ENCODE peak calls at places on chromosomes 5 and 9, in eight cellular contexts. D is aorta; G is esophagus squamous epithelium; N is tibial nerve; W is GM23248; K is CD8-positive, alpha-beta memory T cell; V is breast epithelium; B is thyroid gland. Q is an unnamed sample. For H3K4me1, the result is how much of the 10 kb centered on the place peaks cover.

GRCh38 chr9:36962721-36963120 is 71.3 kb downstream of the PAX5 start:
- DNase-seq in D (no peak), G (no peak), N (no peak), W (no peak), K (no peak), V (no peak), B (no peak), Q (no peak)

GRCh38 chr5:82473262-82473661 is 195.1 kb upstream of the RPS23 start:
- DNase-seq in D (no peak), G (no peak), N (no peak), W (no peak), K (no peak), V (no peak), B (no peak), Q (no peak)

GRCh38 chr9:93944011-93944410 is 11.1 kb downstream of the BARX1 start:
- DNase-seq in D (no peak), G (no peak), N (no peak), W (no peak), K (no peak), V (no peak), B (no peak), Q (no peak)

GRCh38 chr9:130932220-130933069 is 6.6 kb downstream of the FIBCD1 start:
- DNase-seq in D (no peak), G (no peak), N (no peak), W (peak), K (no peak), V (no peak), B (no peak), Q (no peak)

GRCh38 chr9:127689332-127690000 is 17.3 kb upstream of the CFAP157 start:
- DNase-seq in D (no peak), G (no peak), N (no peak), W (no peak), K (peak), V (no peak), B (no peak), Q (no peak)

GRCh38 chr5:108561416-108562204 is 179.7 kb upstream of the FBXL17 start:
- DNase-seq in D (no peak), G (no peak), N (no peak), W (peak), K (no peak), V (no peak), B (no peak), Q (no peak)

GRCh38 chr5:135106136-135106535 is 72.1 kb upstream of the PITX1 start:
- DNase-seq in D (no peak), G (no peak), N (no peak), W (no peak), K (no peak), V (no peak), B (no peak), Q (no peak)

GRCh38 chr9:132538071-132538470 is 44.3 kb upstream of the BARHL1 start:
- DNase-seq in D (no peak), G (no peak), N (no peak), W (no peak), K (no peak), V (no peak), B (no peak), Q (peak)

GRCh38 chr5:180558232-180558631 is 33.1 kb downstream of the SCGB3A1 start:
- DNase-seq in D (no peak), G (no peak), N (no peak), W (no peak), K (no peak), V (no peak), B (no peak), Q (no peak)

GRCh38 chr5:93673555-93673954 is 67.8 kb downstream of the POU5F2 start:
- DNase-seq in D (no peak), G (no peak), N (no peak), W (no peak), K (no peak), V (no peak), B (no peak), Q (no peak)

GRCh38 chr9:93677061-93677571 is 100.7 kb downstream of the PHF2 start:
- DNase-seq in D (peak), G (no peak), N (no peak), W (no peak), K (peak), V (peak), B (no peak), Q (peak)

GRCh38 chr9:22041329-22041728 is 32.2 kb upstream of the CDKN2B start:
- DNase-seq in D (no peak), G (no peak), N (no peak), W (peak), K (no peak), V (no peak), B (no peak), Q (no peak)

GRCh38 chr5:73997936-73998335 is 371.9 kb downstream of the ARHGEF28 start:
- DNase-seq in D (no peak), G (no peak), N (no peak), W (peak), K (no peak), V (no peak), B (no peak), Q (no peak)

GRCh38 chr9:21479152-21479702 is 2.9 kb downstream of the IFNE start:
- DNase-seq in D (no peak), G (no peak), N (no peak), W (peak), K (no peak), V (no peak), B (no peak), Q (no peak)

GRCh38 chr5:43400082-43400481 is 12.1 kb downstream of the CCL28 start:
- DNase-seq in D (no peak), G (no peak), N (no peak), W (peak), K (no peak), V (no peak), B (no peak), Q (no peak)

GRCh38 chr5:106092455-106092854 is 1578.3 kb downstream of the EFNA5 start:
- DNase-seq in D (no peak), G (no peak), N (no peak), W (no peak), K (no peak), V (no peak), B (no peak), Q (no peak)

GRCh38 chr9:128657344-128657704 is 677 bp upstream of the DYNC2I2 start:
- DNase-seq in D (no peak), G (no peak), N (no peak), W (no peak), K (no peak), V (no peak), B (no peak), Q (no peak)

GRCh38 chr5:73137575-73138530 is 17.5 kb downstream of the TMEM171 start:
- DNase-seq in D (no peak), G (no peak), N (no peak), W (no peak), K (no peak), V (no peak), B (no peak), Q (no peak)

GRCh38 chr5:6634788-6635430 is 1.7 kb downstream of the SRD5A1 start:
- DNase-seq in D (no peak), G (no peak), N (no peak), W (peak), K (no peak), V (no peak), B (no peak), Q (no peak)

GRCh38 chr5:122805481-122805880 is 30.6 kb downstream of the SNX2 start:
- DNase-seq in D (no peak), G (no peak), N (no peak), W (peak), K (no peak), V (no peak), B (no peak), Q (no peak)

GRCh38 chr5:40619406-40619805 is 60.3 kb upstream of the PTGER4 start:
- DNase-seq in D (no peak), G (no peak), N (no peak), W (no peak), K (no peak), V (no peak), B (no peak), Q (no peak)

GRCh38 chr5:73867344-73868335 is 241.6 kb downstream of the ARHGEF28 start:
- DNase-seq in D (no peak), G (no peak), N (no peak), W (peak), K (no peak), V (no peak), B (no peak), Q (no peak)

GRCh38 chr9:4973246-4973645 is 11.8 kb upstream of the JAK2 start:
- DNase-seq in D (no peak), G (no peak), N (no peak), W (peak), K (no peak), V (no peak), B (no peak), Q (no peak)

GRCh38 chr9:131714821-131715220 is 25.1 kb downstream of the RAPGEF1 start:
- DNase-seq in D (no peak), G (no peak), N (no peak), W (no peak), K (no peak), V (no peak), B (no peak), Q (no peak)

GRCh38 chr5:52709171-52709925 is 78.4 kb upstream of the ITGA1 start:
- DNase-seq in D (no peak), G (no peak), N (no peak), W (peak), K (no peak), V (no peak), B (no peak), Q (no peak)

GRCh38 chr5:93076096-93076495 is 504.9 kb downstream of the NR2F1-AS1 start:
- DNase-seq in D (no peak), G (no peak), N (no peak), W (peak), K (no peak), V (no peak), B (no peak), Q (no peak)

GRCh38 chr9:73714294-73714693 is 562.6 kb downstream of the ANXA1 start:
- DNase-seq in D (no peak), G (no peak), N (no peak), W (peak), K (no peak), V (no peak), B (no peak), Q (no peak)

GRCh38 chr5:150209020-150209635 is 19.3 kb downstream of the SLC6A7 start:
- DNase-seq in D (peak), G (no peak), N (no peak), W (peak), K (peak), V (no peak), B (peak), Q (peak)

GRCh38 chr5:142888469-142889085 is 118.4 kb downstream of the ARHGAP26 start:
- DNase-seq in D (no peak), G (no peak), N (no peak), W (peak), K (no peak), V (no peak), B (peak), Q (no peak)

DNA sequence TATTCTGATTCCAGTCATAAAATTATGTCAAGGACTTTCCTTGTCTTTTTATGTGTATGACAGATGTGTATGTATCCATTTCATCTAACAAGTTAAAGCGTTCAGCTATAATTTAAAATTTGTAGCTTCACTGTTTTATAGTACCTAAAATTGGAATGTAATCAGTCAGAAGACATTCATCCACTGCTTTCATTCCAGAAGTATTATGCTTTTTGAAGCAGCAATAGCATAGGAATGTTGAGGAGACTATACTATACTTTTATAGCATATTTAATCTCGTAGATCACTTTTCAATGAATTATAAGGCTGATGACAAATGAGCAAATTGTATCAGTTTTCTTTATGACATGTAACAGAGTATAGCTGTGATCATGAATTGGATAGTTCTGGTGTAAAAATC is 6.9 kb downstream of the PCDHGA12 start:
- DNase-seq in D (no peak), G (no peak), N (no peak), W (peak), K (no peak), V (no peak), B (no peak), Q (no peak)
- H3K4me3 ChIP-seq in D (no peak), G (no peak), N (no peak), W (peak), K (no peak), V (no peak), B (no peak), Q (no peak)

GRCh38 chr5:88824141-88824540 is 58.8 kb downstream of the MEF2C start:
- DNase-seq in D (no peak), G (no peak), N (no peak), W (no peak), K (no peak), V (no peak), B (no peak), Q (no peak)

GRCh38 chr5:88827997-88828396 is 55.0 kb downstream of the MEF2C start:
- DNase-seq in D (no peak), G (no peak), N (no peak), W (peak), K (no peak), V (no peak), B (no peak), Q (no peak)

GRCh38 chr5:88826959-88827585 is 55.9 kb downstream of the MEF2C start:
- DNase-seq in D (no peak), G (no peak), N (no peak), W (peak), K (no peak), V (no peak), B (no peak), Q (no peak)

GRCh38 chr5:88824892-88825781 is 57.8 kb downstream of the MEF2C start:
- DNase-seq in D (no peak), G (no peak), N (no peak), W (peak), K (no peak), V (no peak), B (no peak), Q (no peak)

GRCh38 chr5:88825782-88826110 is 57.2 kb downstream of the MEF2C start:
- DNase-seq in D (no peak), G (no peak), N (no peak), W (no peak), K (no peak), V (no peak), B (no peak), Q (no peak)
- H3K4me1 ChIP-seq in D (under half), G (under half), N (under half), W (half or more), K (under half), V (under half), B (under half), Q (under half)

DNA sequence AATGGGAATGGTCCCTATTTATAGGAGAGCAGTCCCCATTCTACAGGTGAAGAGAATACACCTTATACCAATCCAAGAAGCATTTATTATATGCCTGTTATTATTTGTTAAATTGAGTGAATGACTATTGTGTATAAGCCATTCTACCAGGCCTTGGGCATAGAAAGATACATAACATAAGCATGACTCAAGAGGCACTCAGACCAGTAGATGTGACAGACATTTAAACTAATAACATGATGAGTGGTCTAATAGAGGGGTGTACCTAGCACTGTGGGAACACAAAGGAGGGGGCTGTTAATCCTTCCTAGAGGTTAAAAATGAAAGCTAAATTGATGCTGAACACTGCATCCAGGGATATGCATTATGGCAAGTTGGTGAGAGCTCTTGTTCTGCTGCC is 145.0 kb upstream of the TNC start:
- DNase-seq in D (no peak), G (no peak), N (no peak), W (peak), K (no peak), V (no peak), B (no peak), Q (no peak)
- H3K4me3 ChIP-seq in D (no peak), G (no peak), N (no peak), W (no peak), K (no peak), V (no peak), B (no peak), Q (no peak)

DNA sequence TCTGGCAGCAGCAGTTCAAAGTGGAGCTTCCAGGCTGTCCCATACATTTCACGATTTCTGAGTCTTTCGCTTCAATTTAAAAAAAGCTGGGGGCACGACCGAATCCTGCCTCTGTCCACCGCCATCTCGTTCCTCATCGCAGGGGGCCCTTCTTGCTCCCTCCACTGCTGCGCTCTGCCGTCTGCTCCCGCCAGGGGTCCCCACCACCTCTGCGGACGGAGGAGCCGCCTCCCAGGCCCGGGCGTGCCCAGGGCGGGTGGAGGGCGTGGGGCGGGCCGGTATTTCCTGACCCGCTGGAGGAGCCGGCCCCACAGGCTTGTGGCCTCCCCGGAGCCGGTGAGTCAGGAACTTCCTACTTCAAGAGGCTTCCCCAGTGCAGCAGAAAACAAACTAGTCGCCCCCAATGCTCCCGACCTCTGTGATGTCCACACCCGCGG is 50.4 kb downstream of the USP20 start:
- DNase-seq in D (peak), G (peak), N (peak), W (peak), K (peak), V (peak), B (peak), Q (peak)
- H3K4me1 ChIP-seq in D (under half), G (half or more), N (under half), W (under half), K (half or more), V (under half), B (under half), Q (under half)

DNA sequence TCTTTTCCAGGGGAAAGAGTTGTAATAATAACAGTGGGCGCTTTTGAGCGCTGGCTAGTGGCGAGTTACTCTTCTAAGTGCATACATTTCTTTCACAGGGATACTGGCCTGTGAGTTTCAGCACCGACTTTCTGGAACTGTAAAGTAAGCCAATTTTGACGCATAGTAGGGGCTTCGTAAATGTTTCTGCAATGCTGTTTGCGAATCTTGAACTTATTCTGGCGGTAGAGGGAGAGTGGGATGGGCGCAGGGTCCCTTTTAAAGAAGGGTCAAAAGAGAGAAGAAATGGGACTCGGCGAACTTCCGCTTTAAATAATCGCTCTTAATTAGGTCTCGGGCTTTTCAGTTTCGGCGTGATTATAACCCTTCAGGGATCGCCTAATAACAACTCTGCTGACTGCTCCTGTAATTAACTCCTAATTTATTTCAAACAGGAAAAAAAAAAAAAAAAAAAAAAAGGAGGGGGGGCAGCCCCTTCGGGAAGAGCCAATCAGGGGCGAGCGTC is 351 bp upstream of the MSX2 start:
- DNase-seq in D (no peak), G (no peak), N (no peak), W (peak), K (no peak), V (no peak), B (no peak), Q (no peak)
- H3K4me3 ChIP-seq in D (peak), G (peak), N (peak), W (peak), K (no peak), V (peak), B (peak), Q (peak)

GRCh38 chr5:175813943-175814630 is 57.3 kb upstream of the CPLX2 start:
- DNase-seq in D (peak), G (no peak), N (no peak), W (no peak), K (no peak), V (no peak), B (no peak), Q (no peak)
- H3K4me1 ChIP-seq in D (under half), G (under half), N (under half), W (under half), K (under half), V (under half), B (under half), Q (under half)